ENCODE peak calls at places on chromosomes 11 and 22, in five cellular contexts. One of them, this sample, is unnamed.

GRCh38 chr11:133931449-133932060 is 25.2 kb downstream of the IGSF9B start:
- DNase-seq in IMR-90: no peak
- DNase-seq in stomach: no peak
- DNase-seq in transverse colon: no peak
- DNase-seq in right lobe of liver: no peak
- DNase-seq in this sample: no peak

GRCh38 chr11:128491195-128491936 is 96.0 kb downstream of the ETS1 start:
- DNase-seq in IMR-90: no peak
- DNase-seq in stomach: no peak
- DNase-seq in transverse colon: no peak
- DNase-seq in right lobe of liver: no peak
- DNase-seq in this sample: no peak

GRCh38 chr11:45662665-45663485 is 2.5 kb downstream of the CHST1 start:
- DNase-seq in IMR-90: peak; percentile 89
- DNase-seq in stomach: no peak
- DNase-seq in transverse colon: no peak
- DNase-seq in right lobe of liver: no peak
- DNase-seq in this sample: peak; percentile 49

GRCh38 chr11:7437706-7438105 is 47.6 kb upstream of the OLFML1 start:
- DNase-seq in IMR-90: no peak
- DNase-seq in stomach: no peak
- DNase-seq in transverse colon: no peak
- DNase-seq in right lobe of liver: no peak
- DNase-seq in this sample: no peak

GRCh38 chr22:41563051-41563711 is 2.4 kb downstream of the CSDC2 start:
- DNase-seq in IMR-90: peak; percentile 85
- DNase-seq in stomach: no peak
- DNase-seq in transverse colon: no peak
- DNase-seq in right lobe of liver: no peak
- DNase-seq in this sample: no peak

GRCh38 chr11:41065432-41065831 is 394.0 kb downstream of the LRRC4C start:
- DNase-seq in IMR-90: no peak
- DNase-seq in stomach: no peak
- DNase-seq in transverse colon: no peak
- DNase-seq in right lobe of liver: no peak
- DNase-seq in this sample: no peak

GRCh38 chr11:134516529-134516928 is 104.5 kb upstream of the B3GAT1 start:
- DNase-seq in IMR-90: no peak
- DNase-seq in stomach: no peak
- DNase-seq in transverse colon: peak; percentile 9
- DNase-seq in right lobe of liver: no peak
- DNase-seq in this sample: peak; percentile 55

GRCh38 chr11:6926208-6927029 is at the start of gene ZNF215:
- DNase-seq in IMR-90: peak; percentile 81
- DNase-seq in stomach: peak; percentile 56
- DNase-seq in transverse colon: peak; percentile 89
- DNase-seq in right lobe of liver: peak; percentile 58
- DNase-seq in this sample: peak; percentile 84

GRCh38 chr22:36853407-36854099 is 7.3 kb upstream of the NCF4 start:
- DNase-seq in IMR-90: peak; percentile 25
- DNase-seq in stomach: peak; percentile 62
- DNase-seq in transverse colon: peak; percentile 76
- DNase-seq in right lobe of liver: peak; percentile 75
- DNase-seq in this sample: peak; percentile 86

GRCh38 chr22:45538284-45538683 is 35.6 kb downstream of the FBLN1 start:
- DNase-seq in IMR-90: no peak
- DNase-seq in stomach: no peak
- DNase-seq in transverse colon: no peak
- DNase-seq in right lobe of liver: no peak
- DNase-seq in this sample: no peak

GRCh38 chr11:134250675-134251074 is 2.5 kb downstream of the THYN1 start:
- DNase-seq in IMR-90: no peak
- DNase-seq in stomach: no peak
- DNase-seq in transverse colon: no peak
- DNase-seq in right lobe of liver: no peak
- DNase-seq in this sample: no peak

GRCh38 chr11:35583126-35583525 is 35.1 kb upstream of the FJX1 start:
- DNase-seq in IMR-90: peak; percentile 56
- DNase-seq in stomach: no peak
- DNase-seq in transverse colon: no peak
- DNase-seq in right lobe of liver: no peak
- DNase-seq in this sample: no peak

DNA sequence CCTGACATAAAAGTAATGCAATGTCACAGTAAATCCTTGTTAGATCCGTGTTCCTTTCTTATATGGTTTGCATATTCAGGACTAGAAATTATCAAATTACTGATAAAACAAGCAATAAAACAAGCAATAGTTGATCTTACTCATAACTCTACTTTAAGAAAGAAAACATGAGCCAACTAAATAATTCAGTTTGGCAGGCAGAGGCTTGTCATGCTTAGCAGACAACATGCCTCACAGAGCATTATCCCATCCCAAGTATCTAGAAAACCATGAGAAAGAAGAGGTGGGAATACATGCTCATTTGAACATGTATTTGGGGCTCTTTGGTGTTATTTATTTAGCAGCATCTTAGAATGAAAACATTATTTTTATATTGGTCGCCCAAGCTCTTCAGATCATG is 241.9 kb downstream of the SOX6 start:
- DNase-seq in IMR-90: no peak
- DNase-seq in stomach: no peak
- DNase-seq in transverse colon: no peak
- DNase-seq in right lobe of liver: no peak
- DNase-seq in this sample: no peak
- TF ChIP-seq CTCF in IMR-90: no peak
- TF ChIP-seq CTCF in stomach: no peak
- TF ChIP-seq CTCF in transverse colon: no peak
- TF ChIP-seq CTCF in right lobe of liver: no peak
- TF ChIP-seq CTCF in this sample: no peak

DNA sequence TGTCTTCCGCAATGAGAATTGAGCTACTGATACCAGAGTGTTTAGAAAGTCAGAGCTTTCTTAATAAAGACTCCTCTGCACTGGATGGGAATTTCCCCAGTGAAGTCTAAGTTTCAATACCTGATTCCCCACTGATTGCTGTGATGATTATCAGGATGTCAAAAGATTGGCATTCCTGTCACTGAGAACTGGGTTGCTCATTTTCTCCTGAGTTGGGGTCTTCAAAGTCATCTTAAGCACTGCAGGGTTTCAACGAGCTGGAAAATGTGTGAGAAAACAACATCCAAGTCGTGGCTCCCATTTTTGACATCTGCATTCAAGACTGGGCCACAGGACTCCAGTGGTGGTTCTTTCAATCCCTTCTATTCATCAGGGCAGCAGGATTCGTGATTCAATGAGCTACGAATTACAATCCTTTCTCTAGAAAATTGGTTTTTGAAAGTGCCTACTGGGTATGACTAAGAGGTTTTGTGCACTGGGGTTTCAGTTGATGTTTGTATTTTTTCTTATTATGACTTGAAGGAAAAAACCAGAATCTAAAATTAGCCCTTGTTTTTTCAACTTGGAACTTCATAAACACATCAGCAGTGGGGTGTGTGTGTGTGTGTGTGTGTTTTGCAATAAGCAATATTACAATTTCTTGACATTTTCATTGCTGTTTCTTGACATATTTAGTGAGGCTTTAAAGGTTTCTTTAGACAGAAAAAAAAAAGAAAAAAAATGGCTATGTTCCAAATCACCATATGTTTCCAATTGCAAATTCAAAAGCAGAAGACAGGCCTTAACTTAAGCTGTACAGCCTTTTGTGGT is 233.0 kb downstream of the FAM76B start:
- DNase-seq in IMR-90: peak; percentile 49
- DNase-seq in stomach: no peak
- DNase-seq in transverse colon: no peak
- DNase-seq in right lobe of liver: no peak
- DNase-seq in this sample: no peak
- TF ChIP-seq POLR2A in IMR-90: no peak
- TF ChIP-seq POLR2A in stomach: no peak
- TF ChIP-seq POLR2A in transverse colon: no peak
- TF ChIP-seq POLR2A in right lobe of liver: no peak
- TF ChIP-seq POLR2A in this sample: no peak

DNA sequence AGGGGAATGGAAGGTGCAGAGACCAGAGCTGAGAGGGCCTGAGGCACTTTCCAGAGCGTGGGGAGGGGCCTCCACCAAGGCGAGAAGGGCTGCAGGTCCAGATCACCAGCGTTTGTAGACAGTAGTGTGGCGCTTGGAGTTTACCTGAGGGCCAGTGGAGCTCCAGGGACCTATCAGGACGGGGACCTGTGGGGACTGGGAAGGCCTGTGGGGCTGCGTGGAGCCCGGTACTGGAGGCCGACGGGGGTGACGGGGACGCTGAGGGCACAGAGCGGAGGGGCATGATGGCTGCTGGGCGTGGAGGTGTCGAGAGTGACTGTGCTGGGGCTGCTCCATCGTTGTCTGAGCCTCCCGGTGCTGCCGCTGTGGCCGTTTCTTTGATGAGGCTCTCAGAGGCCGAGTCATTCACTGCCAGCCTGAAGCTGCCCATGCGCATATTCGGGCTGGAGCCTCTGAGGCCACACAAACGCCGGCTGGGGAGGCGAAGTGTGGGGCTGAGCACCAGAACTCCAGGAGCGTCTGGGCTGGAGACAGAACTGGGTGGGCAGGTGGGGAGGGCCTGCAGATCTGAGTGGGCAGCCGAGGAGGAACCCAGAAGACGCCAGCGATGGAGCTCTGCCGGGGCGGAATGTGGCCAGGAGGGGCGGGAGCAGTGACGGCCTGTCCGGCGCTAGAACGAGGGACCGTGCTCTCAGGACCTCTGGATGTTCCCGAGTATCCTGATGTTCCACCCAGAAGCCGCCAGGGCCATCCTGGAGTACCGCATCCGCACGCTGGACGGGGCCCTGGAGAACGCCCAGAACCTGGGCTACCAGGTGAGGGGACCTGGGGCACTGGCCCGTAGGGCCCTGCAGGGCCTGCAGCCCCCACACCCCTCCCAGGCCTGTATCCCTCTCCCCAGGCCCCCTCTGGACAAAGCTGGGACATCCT is 2.6 kb downstream of the PGGHG start:
- DNase-seq in IMR-90: no peak
- DNase-seq in stomach: no peak
- DNase-seq in transverse colon: peak; percentile 8
- DNase-seq in right lobe of liver: peak; percentile 20
- DNase-seq in this sample: peak; percentile 63
- H3K36me3 ChIP-seq in IMR-90: peaks cover 19% of the 10 kb centered on the region
- H3K36me3 ChIP-seq in stomach: no peaks in the 10 kb centered on the region
- H3K36me3 ChIP-seq in transverse colon: no peaks in the 10 kb centered on the region
- H3K36me3 ChIP-seq in right lobe of liver: no peaks in the 10 kb centered on the region
- H3K36me3 ChIP-seq in this sample: peaks cover 7% of the 10 kb centered on the region

GRCh38 chr11:78046486-78046854 is 17.2 kb upstream of the THRSP start:
- DNase-seq in IMR-90: no peak
- DNase-seq in stomach: no peak
- DNase-seq in transverse colon: no peak
- DNase-seq in right lobe of liver: no peak
- DNase-seq in this sample: no peak
- TF ChIP-seq CTCF in IMR-90: no peak
- TF ChIP-seq CTCF in stomach: no peak
- TF ChIP-seq CTCF in transverse colon: no peak
- TF ChIP-seq CTCF in right lobe of liver: no peak
- TF ChIP-seq CTCF in this sample: no peak

GRCh38 chr11:18698341-18699268 is at the start of gene TMEM86A:
- DNase-seq in IMR-90: peak; percentile 60
- DNase-seq in stomach: peak; percentile 97
- DNase-seq in transverse colon: peak; percentile 95
- DNase-seq in right lobe of liver: peak; percentile 96
- DNase-seq in this sample: peak; percentile 96
- TF ChIP-seq POLR2A in IMR-90: no peak
- TF ChIP-seq POLR2A in stomach: no peak
- TF ChIP-seq POLR2A in transverse colon: peak; percentile 69
- TF ChIP-seq POLR2A in right lobe of liver: peak; percentile 91
- TF ChIP-seq POLR2A in this sample: peak; percentile 81

DNA sequence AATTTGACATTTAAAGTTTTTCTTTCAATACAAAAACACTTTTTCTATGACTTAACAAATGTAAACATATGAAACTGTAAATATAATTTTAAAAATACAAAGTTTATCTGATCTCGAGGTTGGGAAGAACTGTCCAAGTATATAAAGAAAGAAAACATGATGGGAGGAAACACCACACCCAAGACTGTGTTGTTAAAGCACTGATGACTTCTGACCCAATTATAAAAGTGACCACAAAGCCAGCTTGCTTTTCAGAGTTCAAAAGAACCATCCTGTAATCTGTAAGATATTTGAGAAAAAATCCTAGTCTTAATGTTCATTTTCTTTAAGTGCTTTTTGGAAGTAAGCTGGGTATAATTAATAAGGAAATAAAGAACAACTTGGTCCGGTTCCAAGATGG is 15.6 kb downstream of the CEP57 start:
- DNase-seq in IMR-90: no peak
- DNase-seq in stomach: no peak
- DNase-seq in transverse colon: no peak
- DNase-seq in right lobe of liver: no peak
- DNase-seq in this sample: no peak
- H3K36me3 ChIP-seq in IMR-90: peaks cover 12% of the 10 kb centered on the region
- H3K36me3 ChIP-seq in stomach: peaks cover 7% of the 10 kb centered on the region
- H3K36me3 ChIP-seq in transverse colon: no peaks in the 10 kb centered on the region
- H3K36me3 ChIP-seq in right lobe of liver: no peaks in the 10 kb centered on the region
- H3K36me3 ChIP-seq in this sample: peaks cover 12% of the 10 kb centered on the region

This sample was measured in suprapubic skin.